ENCODE peak calls at places on chromosome 12, in seven cellular contexts. K, X, A, J, C, W and D are unnamed samples.

GRCh38 chr12:62581288-62582064 is 114.8 kb downstream of the MON2 start:
- DNase-seq in K (peak; percentile 43), X (peak; percentile 69), A (no peak), J (peak; percentile 74), C (peak; percentile 73), W (no peak), D (no peak)

GRCh38 chr12:20653871-20654270 is 41.3 kb upstream of the SLCO1C1 start:
- DNase-seq in K (no peak), X (no peak), A (no peak), J (no peak), C (peak; percentile 11), W (no peak), D (no peak)

GRCh38 chr12:122423258-122424165 is 1.0 kb upstream of the CLIP1 start:
- DNase-seq in K (peak; percentile 84), X (peak; percentile 79), A (peak; percentile 65), J (peak; percentile 78), C (peak; percentile 62), W (no peak), D (peak; percentile 24)

GRCh38 chr12:59372971-59373370 is 222.9 kb upstream of the SLC16A7 start:
- DNase-seq in K (no peak), X (peak; percentile 22), A (peak; percentile 60), J (peak; percentile 65), C (peak; percentile 21), W (no peak), D (peak; percentile 3)

GRCh38 chr12:22974865-22975264 is 349.9 kb downstream of the ETNK1 start:
- DNase-seq in K (no peak), X (peak; percentile 90), A (no peak), J (peak; percentile 86), C (peak; percentile 94), W (no peak), D (peak; percentile 71)

GRCh38 chr12:27624586-27624985 is 71.7 kb upstream of the REP15 start:
- DNase-seq in K (no peak), X (no peak), A (no peak), J (no peak), C (no peak), W (no peak), D (no peak)

GRCh38 chr12:111126331-111126730 is 206.0 kb upstream of the MYL2 start:
- DNase-seq in K (no peak), X (no peak), A (no peak), J (no peak), C (no peak), W (no peak), D (no peak)

GRCh38 chr12:109833307-109834189 is at the start of gene TRPV4:
- DNase-seq in K (peak; percentile 40), X (peak; percentile 27), A (peak; percentile 68), J (peak; percentile 61), C (peak; percentile 23), W (no peak), D (peak; percentile 22)

GRCh38 chr12:127083028-127083949 is 1183.7 kb upstream of the TMEM132C start:
- DNase-seq in K (no peak), X (peak; percentile 83), A (no peak), J (peak; percentile 88), C (peak; percentile 65), W (no peak), D (no peak)

GRCh38 chr12:46698003-46698402 is 127.8 kb downstream of the SLC38A4 start:
- DNase-seq in K (no peak), X (no peak), A (no peak), J (no peak), C (no peak), W (no peak), D (no peak)

GRCh38 chr12:6928703-6929407 is 1.1 kb downstream of the ATN1 start:
- DNase-seq in K (no peak), X (no peak), A (no peak), J (peak; percentile 23), C (no peak), W (no peak), D (no peak)

GRCh38 chr12:51323966-51324895 is at the start of gene BIN2:
- DNase-seq in K (no peak), X (no peak), A (no peak), J (no peak), C (no peak), W (no peak), D (peak; percentile 86)

GRCh38 chr12:121330692-121331091 is 21.5 kb downstream of the ANAPC5 start:
- DNase-seq in K (no peak), X (no peak), A (no peak), J (no peak), C (no peak), W (no peak), D (no peak)

GRCh38 chr12:11729439-11730150 is 80.1 kb downstream of the ETV6 start:
- DNase-seq in K (no peak), X (no peak), A (no peak), J (no peak), C (no peak), W (no peak), D (no peak)

GRCh38 chr12:27970391-27970980 is 2.0 kb downstream of the PTHLH start:
- DNase-seq in K (peak; percentile 47), X (peak; percentile 28), A (peak; percentile 57), J (peak; percentile 51), C (peak; percentile 29), W (no peak), D (peak; percentile 32)

GRCh38 chr12:124687695-124688301 is 120.4 kb upstream of the NCOR2 start:
- DNase-seq in K (no peak), X (peak; percentile 72), A (no peak), J (no peak), C (no peak), W (no peak), D (no peak)

GRCh38 chr12:30969606-30970395 is 43.3 kb downstream of the TSPAN11 start:
- DNase-seq in K (no peak), X (no peak), A (no peak), J (no peak), C (no peak), W (no peak), D (no peak)

GRCh38 chr12:119460876-119461275 is 126.3 kb downstream of the CCDC60 start:
- DNase-seq in K (no peak), X (no peak), A (no peak), J (no peak), C (no peak), W (no peak), D (peak; percentile 56)

GRCh38 chr12:54026640-54027441 is 1.4 kb upstream of the HOXC6 start:
- DNase-seq in K (no peak), X (peak; percentile 62), A (no peak), J (no peak), C (no peak), W (no peak), D (no peak)

GRCh38 chr12:110699591-110700445 is 10.9 kb upstream of the HVCN1 start:
- DNase-seq in K (no peak), X (no peak), A (peak; percentile 67), J (peak; percentile 35), C (no peak), W (no peak), D (no peak)

GRCh38 chr12:122841544-122842321 is 6.5 kb downstream of the HIP1R start:
- DNase-seq in K (no peak), X (peak; percentile 84), A (peak; percentile 51), J (peak; percentile 62), C (peak; percentile 82), W (no peak), D (peak; percentile 72)

GRCh38 chr12:70692681-70693288 is 55.6 kb upstream of the PTPRB start:
- DNase-seq in K (no peak), X (peak; percentile 9), A (no peak), J (peak; percentile 17), C (peak; percentile 29), W (no peak), D (no peak)

GRCh38 chr12:32148372-32148771 is 41.7 kb downstream of the BICD1 start:
- DNase-seq in K (no peak), X (no peak), A (no peak), J (no peak), C (peak; percentile 42), W (no peak), D (no peak)

GRCh38 chr12:52814710-52815155 is 817 bp upstream of the KRT4 start:
- DNase-seq in K (no peak), X (no peak), A (no peak), J (no peak), C (no peak), W (no peak), D (no peak)

GRCh38 chr12:30257614-30258013 is 438.1 kb downstream of the IPO8 start:
- DNase-seq in K (no peak), X (peak; percentile 43), A (no peak), J (no peak), C (no peak), W (no peak), D (no peak)

GRCh38 chr12:74782086-74782485 is 244.5 kb downstream of the ATXN7L3B start:
- DNase-seq in K (no peak), X (no peak), A (no peak), J (no peak), C (no peak), W (no peak), D (no peak)

GRCh38 chr12:126385785-126386184 is 1320.5 kb downstream of the AACS start:
- DNase-seq in K (no peak), X (no peak), A (no peak), J (no peak), C (no peak), W (no peak), D (no peak)

DNA sequence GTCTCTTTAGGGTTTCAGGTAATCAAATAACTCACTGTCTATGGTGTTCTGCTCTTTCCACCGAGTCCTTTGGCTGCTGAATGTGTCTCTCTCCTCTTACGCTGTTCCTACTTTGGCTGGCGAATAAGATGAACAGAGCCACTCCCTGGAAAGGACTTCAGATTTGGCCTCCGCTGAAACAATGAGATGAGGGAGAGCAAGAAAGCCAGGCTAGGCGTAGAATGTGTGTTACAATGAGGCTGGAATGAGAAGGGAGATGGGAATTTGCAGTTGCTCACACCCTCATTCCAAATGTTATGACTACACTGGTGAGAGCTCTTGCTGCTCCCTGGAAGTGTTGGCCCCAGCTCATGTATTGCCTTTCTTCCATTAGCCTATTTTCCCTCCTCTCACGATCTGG is at the start of gene MFAP5:
- DNase-seq in K (no peak), X (no peak), A (no peak), J (peak; percentile 90), C (peak; percentile 25), W (no peak), D (peak; percentile 78)
- H3K4me1 ChIP-seq in K (no peaks in the 10 kb centered on the region), X (peaks cover 1% of the 10 kb centered on the region), A (no peaks in the 10 kb centered on the region), J (no peaks in the 10 kb centered on the region), C (no peaks in the 10 kb centered on the region), W (no peaks in the 10 kb centered on the region), D (peaks cover 21% of the 10 kb centered on the region)

GRCh38 chr12:107847830-107848229 is 73.3 kb downstream of the ASCL4 start:
- DNase-seq in K (no peak), X (no peak), A (no peak), J (peak; percentile 31), C (no peak), W (no peak), D (no peak)
- H4K8ac ChIP-seq in K (no peak overlapping the region), X (no peak overlapping the region), A (no peak overlapping the region), J (no peak overlapping the region), C (no peak overlapping the region), W (no peak overlapping the region), D (no peak overlapping the region)

GRCh38 chr12:389138-390096 is at the start of gene KDM5A:
- DNase-seq in K (peak; percentile 96), X (peak; percentile 98), A (peak; percentile 97), J (peak; percentile 97), C (peak; percentile 94), W (peak; percentile 29), D (peak; percentile 81)
- H2AK5ac ChIP-seq in K (no peak within 1 kb of the TSS), X (peak within 1 kb of the TSS; percentile 63), A (no peak within 1 kb of the TSS), J (peak within 1 kb of the TSS; percentile 95), C (peak within 1 kb of the TSS; percentile 80), W (peak within 1 kb of the TSS; percentile 88), D (peak within 1 kb of the TSS; percentile 57)

DNA sequence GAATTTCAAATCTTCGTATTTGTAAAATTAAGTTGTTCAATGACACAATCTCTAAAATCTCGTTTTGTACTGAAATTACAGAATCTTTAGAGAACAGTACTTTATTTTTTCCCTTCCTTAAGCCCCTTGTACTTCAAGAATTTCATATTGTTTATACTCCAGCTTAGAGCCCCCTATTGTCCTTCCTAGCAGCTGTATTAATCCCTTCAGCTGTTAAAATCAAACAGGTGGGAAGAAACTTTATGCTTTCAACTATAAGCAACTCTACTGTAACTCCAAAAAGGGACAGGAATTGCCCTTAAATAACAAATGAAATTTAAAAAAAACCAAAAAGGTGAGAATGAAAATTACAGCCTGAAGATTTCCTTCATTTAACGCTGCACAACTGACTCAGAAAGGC is 1.7 kb downstream of the NACA start:
- DNase-seq in K (no peak), X (no peak), A (no peak), J (no peak), C (no peak), W (no peak), D (no peak)
- H3K4me1 ChIP-seq in K (peaks cover 14% of the 10 kb centered on the region), X (peaks cover 12% of the 10 kb centered on the region), A (peaks cover 10% of the 10 kb centered on the region), J (peaks cover 20% of the 10 kb centered on the region), C (peaks cover 5% of the 10 kb centered on the region), W (peaks cover 13% of the 10 kb centered on the region), D (peaks cover 18% of the 10 kb centered on the region)